ENCODE peak calls at places on chromosomes 4 and X, in eight cellular contexts. R is right atrium auricular region, K is Peyer's patch, G is A549, O is kidney, E is esophagus squamous epithelium, Y is heart right ventricle, P is GM23338. M is an unnamed sample.

GRCh38 chrX:138929905-138930304 is 218.4 kb upstream of the FGF13 start:
- DNase-seq in G (no peak), K (no peak), E (no peak), O (no peak), Y (no peak), P (no peak), R (no peak), M (no peak)

GRCh38 chrX:99184153-99184552 is 1225.9 kb downstream of the PCDH19 start:
- DNase-seq in E (no peak), Y (no peak), R (no peak), G (no peak), P (no peak), O (no peak), K (no peak), M (no peak)

GRCh38 chrX:138872537-138872936 is 161.0 kb upstream of the FGF13 start:
- DNase-seq in Y (no peak), P (no peak), E (no peak), G (no peak), O (no peak), R (no peak), K (no peak), M (no peak)

GRCh38 chr4:24637173-24637572 is 52.8 kb upstream of the DHX15 start:
- DNase-seq in O (no peak), E (no peak), P (no peak), Y (no peak), R (no peak), K (no peak), G (no peak), M (no peak)

GRCh38 chrX:107827852-107828251 is 2.2 kb downstream of the MID2 start:
- DNase-seq in P (no peak), G (no peak), Y (no peak), R (no peak), E (no peak), O (no peak), K (no peak), M (no peak)

GRCh38 chr4:116942315-116942714 is 143.1 kb downstream of the TRAM1L1 start:
- DNase-seq in Y (no peak), G (no peak), P (no peak), K (no peak), E (no peak), R (no peak), O (no peak), M (no peak)

GRCh38 chr4:183335369-183335940 is 13.2 kb upstream of the CLDN24 start:
- DNase-seq in P (no peak), Y (no peak), K (no peak), O (peak; percentile 5), E (no peak), R (no peak), G (peak; percentile 63), M (peak; percentile 80)

GRCh38 chr4:119570401-119570800 is 58.2 kb downstream of the PDE5A start:
- DNase-seq in O (no peak), E (no peak), P (no peak), R (no peak), Y (no peak), K (no peak), G (no peak), M (peak; percentile 5)

GRCh38 chrX:49042581-49043219 is 457 bp downstream of the TFE3 start:
- DNase-seq in E (no peak), K (no peak), R (no peak), O (peak; percentile 82), G (no peak), Y (no peak), P (no peak), M (no peak)

GRCh38 chr4:184857446-184858121 is 31.8 kb upstream of the ACSL1 start:
- DNase-seq in O (no peak), G (no peak), P (no peak), Y (no peak), E (no peak), R (no peak), K (no peak), M (no peak)

GRCh38 chr4:76804060-76804459 is 93.9 kb downstream of the SOWAHB start:
- DNase-seq in K (no peak), R (no peak), P (peak; percentile 21), Y (no peak), E (no peak), G (no peak), O (no peak), M (no peak)

GRCh38 chr4:1900624-1901023 is 29.4 kb downstream of the NSD2 start:
- DNase-seq in K (no peak), G (no peak), P (no peak), E (no peak), Y (no peak), R (no peak), O (no peak), M (no peak)

GRCh38 chrX:94058728-94059382 is 384.8 kb downstream of the FAM133A start:
- DNase-seq in Y (no peak), O (no peak), K (peak; percentile 50), G (peak; percentile 5), P (peak; percentile 54), E (no peak), R (no peak), M (no peak)

GRCh38 chr4:128349921-128350320 is 62.3 kb upstream of the PGRMC2 start:
- DNase-seq in P (no peak), R (no peak), G (peak; percentile 94), Y (no peak), K (no peak), O (no peak), E (no peak), M (peak; percentile 88)

DNA sequence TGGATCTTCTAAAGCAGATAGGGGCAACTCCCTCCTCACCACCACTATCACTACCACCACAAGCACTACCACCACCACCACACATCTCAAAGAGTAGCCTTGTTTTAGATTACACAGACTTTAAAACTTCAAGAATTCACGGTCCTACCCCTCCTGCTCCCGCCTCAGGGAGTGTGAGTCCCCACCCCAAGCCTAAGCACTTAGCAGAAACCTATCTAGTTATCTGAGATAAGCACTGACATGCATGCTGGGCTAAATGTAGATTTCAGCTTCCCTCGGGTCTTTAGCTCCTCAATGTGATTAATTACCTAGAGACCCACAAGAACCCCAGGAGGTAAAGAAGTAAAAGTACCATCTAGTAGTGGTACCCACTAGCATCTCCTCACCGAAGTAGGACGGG is 775 bp downstream of the AMOT start:
- DNase-seq in Y (no peak), E (no peak), K (no peak), G (no peak), O (no peak), R (no peak), P (peak; percentile 6), M (no peak)
- H3K4me3 ChIP-seq in Y (peak overlapping the region; percentile 73), E (peak overlapping the region; percentile 65), K (no peak overlapping the region), G (no peak overlapping the region), O (peak overlapping the region; percentile 82), R (peak overlapping the region; percentile 66), P (peak overlapping the region; percentile 76), M (peak overlapping the region; percentile 68)

DNA sequence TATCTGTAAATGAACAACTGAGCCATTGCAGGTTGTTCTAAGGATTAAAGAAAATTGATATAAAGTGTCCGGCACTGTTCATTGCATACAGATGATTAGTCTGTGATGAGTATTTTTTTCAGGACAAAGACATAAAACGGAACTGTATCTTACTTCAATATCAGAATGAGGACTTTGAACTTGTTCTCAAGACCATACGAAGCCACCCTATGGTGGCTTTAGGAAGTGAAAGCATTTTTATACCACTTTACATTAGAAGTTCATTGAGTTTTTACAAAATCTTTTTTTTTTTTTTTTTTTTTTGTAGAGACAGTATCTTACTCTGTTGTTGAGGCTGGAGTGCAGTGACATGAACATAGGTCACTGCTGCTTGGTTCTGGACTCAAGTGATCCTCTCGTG is 45.2 kb upstream of the TRIM2 start:
- DNase-seq in Y (no peak), E (no peak), G (no peak), O (no peak), R (no peak), K (no peak), P (no peak), M (no peak)
- TF ChIP-seq CTCF in Y (no peak), E (no peak), G (no peak), O (no peak), R (no peak), K (peak; percentile 57), P (no peak), M (no peak)

DNA sequence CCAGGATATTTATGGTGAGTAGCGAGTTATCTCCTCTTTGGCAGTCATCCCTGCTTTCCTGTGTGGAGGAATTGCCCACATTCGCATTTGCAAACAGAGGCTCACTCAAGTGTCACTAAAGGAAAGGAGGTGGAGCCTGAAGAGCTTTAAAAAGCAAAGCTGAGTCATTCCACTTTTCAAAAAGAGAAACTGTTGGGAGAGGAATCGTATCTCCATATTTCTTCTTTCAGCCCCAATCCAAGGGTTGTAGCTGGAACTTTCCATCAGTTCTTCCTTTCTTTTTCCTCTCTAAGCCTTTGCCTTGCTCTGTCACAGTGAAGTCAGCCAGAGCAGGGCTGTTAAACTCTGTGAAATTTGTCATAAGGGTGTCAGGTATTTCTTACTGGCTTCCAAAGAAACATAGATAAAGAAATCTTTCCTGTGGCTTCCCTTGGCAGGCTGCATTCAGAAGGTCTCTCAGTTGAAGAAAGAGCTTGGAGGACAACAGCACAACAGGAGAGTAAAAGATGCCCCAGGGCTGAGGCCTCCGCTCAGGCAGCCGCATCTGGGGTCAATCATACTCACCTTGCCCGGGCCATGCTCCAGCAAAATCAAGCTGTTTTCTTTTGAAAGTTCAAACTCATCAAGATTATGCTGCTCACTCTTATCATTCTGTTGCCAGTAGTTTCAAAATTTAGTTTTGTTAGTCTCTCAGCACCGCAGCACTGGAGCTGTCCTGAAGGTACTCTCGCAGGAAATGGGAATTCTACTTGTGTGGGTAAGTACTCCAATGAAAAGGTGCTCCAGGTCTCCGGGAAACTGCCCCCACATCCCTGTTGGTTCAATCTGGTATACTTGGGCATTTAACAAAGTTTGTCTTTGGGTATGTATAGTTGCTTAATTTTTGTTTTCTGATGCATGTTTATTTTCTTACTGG is at the start of gene EGF:
- DNase-seq in R (no peak), G (peak; percentile 32), K (no peak), O (no peak), E (no peak), Y (peak; percentile 9), P (peak; percentile 54), M (no peak)
- H3K4me3 ChIP-seq in R (peak within 1 kb of the TSS; percentile 34), G (no peak within 1 kb of the TSS), K (no peak within 1 kb of the TSS), O (peak within 1 kb of the TSS; percentile 74), E (no peak within 1 kb of the TSS), Y (peak within 1 kb of the TSS; percentile 9), P (peak within 1 kb of the TSS; percentile 3), M (no peak within 1 kb of the TSS)

DNA sequence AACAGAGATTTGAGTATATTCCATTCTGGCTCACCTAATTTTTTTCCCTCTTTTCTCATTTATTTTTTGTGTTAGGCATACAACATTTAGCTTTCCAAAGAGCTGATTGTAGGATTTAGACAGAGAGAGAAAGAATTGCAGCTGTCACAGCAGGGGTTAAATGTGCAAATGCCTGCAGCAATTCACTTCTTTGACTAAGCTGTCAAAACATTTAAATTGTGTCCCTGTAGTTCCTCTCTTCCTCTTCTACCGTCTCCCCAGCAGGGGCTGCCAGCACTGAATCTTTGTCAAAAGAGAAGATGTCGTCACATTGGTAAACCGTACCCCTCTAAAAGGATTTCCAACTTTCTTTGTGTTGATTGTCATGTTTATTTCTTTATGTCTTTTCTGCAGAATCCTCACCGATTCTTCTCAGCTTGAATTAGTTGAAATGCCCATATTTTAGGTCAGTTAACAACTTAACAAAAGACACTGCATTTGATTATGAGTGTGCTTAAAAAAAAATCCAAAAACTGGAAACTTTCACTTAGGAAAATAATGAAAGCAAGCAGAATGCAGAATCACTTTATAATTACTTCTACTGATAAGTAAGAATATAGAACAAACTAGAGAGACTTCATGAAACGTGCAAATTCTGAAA is 111.1 kb upstream of the PTPN13 start:
- DNase-seq in G (no peak), P (peak; percentile 95), E (no peak), R (no peak), Y (no peak), K (no peak), O (no peak), M (no peak)
- TF ChIP-seq CTCF in G (no peak), P (peak; percentile 15), E (no peak), R (no peak), Y (no peak), K (no peak), O (no peak), M (peak; percentile 17)

M was measured in AG04449.